ENCODE peak calls at places on chromosomes 7 and 10, in five cellular contexts. One of them, this sample, is unnamed.

GRCh38 chr10:103244663-103245271 is 920 bp upstream of the RPEL1 start:
- DNase-seq in LoVo: peak; percentile 66
- DNase-seq in stimulated activated CD8-positive, alpha-beta memory T cell treated with anti-CD3 and anti-CD28 coated beads, Interleukin-15, amount 100 ng/mL, for 24 hours: peak; percentile 6
- DNase-seq in HT1080: peak; percentile 74
- DNase-seq in NCI-H1092 treated with DMSO at 0.1 percent for 48 hours: peak; percentile 29
- DNase-seq in this sample: peak; percentile 59

GRCh38 chr10:121490906-121491519 is 107.2 kb downstream of the FGFR2 start:
- DNase-seq in HT1080: no peak
- DNase-seq in NCI-H1092 treated with DMSO at 0.1 percent for 48 hours: no peak
- DNase-seq in LoVo: no peak
- DNase-seq in stimulated activated CD8-positive, alpha-beta memory T cell treated with anti-CD3 and anti-CD28 coated beads, Interleukin-15, amount 100 ng/mL, for 24 hours: no peak
- DNase-seq in this sample: no peak

GRCh38 chr7:122423591-122423990 is 119.0 kb upstream of the FEZF1 start:
- DNase-seq in LoVo: no peak
- DNase-seq in NCI-H1092 treated with DMSO at 0.1 percent for 48 hours: no peak
- DNase-seq in HT1080: no peak
- DNase-seq in stimulated activated CD8-positive, alpha-beta memory T cell treated with anti-CD3 and anti-CD28 coated beads, Interleukin-15, amount 100 ng/mL, for 24 hours: no peak
- DNase-seq in this sample: no peak

GRCh38 chr7:70380315-70381027 is 751.5 kb upstream of the GALNT17 start:
- DNase-seq in HT1080: peak; percentile 6
- DNase-seq in NCI-H1092 treated with DMSO at 0.1 percent for 48 hours: no peak
- DNase-seq in LoVo: no peak
- DNase-seq in stimulated activated CD8-positive, alpha-beta memory T cell treated with anti-CD3 and anti-CD28 coated beads, Interleukin-15, amount 100 ng/mL, for 24 hours: no peak
- DNase-seq in this sample: no peak

GRCh38 chr10:78769526-78769925 is 299.2 kb upstream of the ZMIZ1 start:
- DNase-seq in stimulated activated CD8-positive, alpha-beta memory T cell treated with anti-CD3 and anti-CD28 coated beads, Interleukin-15, amount 100 ng/mL, for 24 hours: no peak
- DNase-seq in NCI-H1092 treated with DMSO at 0.1 percent for 48 hours: no peak
- DNase-seq in HT1080: no peak
- DNase-seq in LoVo: no peak
- DNase-seq in this sample: no peak

GRCh38 chr7:114414151-114415053 is at the start of gene FOXP2:
- DNase-seq in NCI-H1092 treated with DMSO at 0.1 percent for 48 hours: peak; percentile 74
- DNase-seq in stimulated activated CD8-positive, alpha-beta memory T cell treated with anti-CD3 and anti-CD28 coated beads, Interleukin-15, amount 100 ng/mL, for 24 hours: no peak
- DNase-seq in HT1080: no peak
- DNase-seq in LoVo: peak; percentile 27
- DNase-seq in this sample: no peak

GRCh38 chr10:63206997-63207952 is 74.1 kb downstream of the NRBF2 start:
- DNase-seq in NCI-H1092 treated with DMSO at 0.1 percent for 48 hours: no peak
- DNase-seq in stimulated activated CD8-positive, alpha-beta memory T cell treated with anti-CD3 and anti-CD28 coated beads, Interleukin-15, amount 100 ng/mL, for 24 hours: no peak
- DNase-seq in HT1080: no peak
- DNase-seq in LoVo: no peak
- DNase-seq in this sample: no peak

GRCh38 chr10:45370202-45370955 is 3.6 kb upstream of the ALOX5 start:
- DNase-seq in HT1080: no peak
- DNase-seq in LoVo: no peak
- DNase-seq in stimulated activated CD8-positive, alpha-beta memory T cell treated with anti-CD3 and anti-CD28 coated beads, Interleukin-15, amount 100 ng/mL, for 24 hours: no peak
- DNase-seq in NCI-H1092 treated with DMSO at 0.1 percent for 48 hours: no peak
- DNase-seq in this sample: no peak

GRCh38 chr10:49307921-49308320 is 9.0 kb downstream of the C10orf71 start:
- DNase-seq in LoVo: no peak
- DNase-seq in HT1080: no peak
- DNase-seq in NCI-H1092 treated with DMSO at 0.1 percent for 48 hours: no peak
- DNase-seq in stimulated activated CD8-positive, alpha-beta memory T cell treated with anti-CD3 and anti-CD28 coated beads, Interleukin-15, amount 100 ng/mL, for 24 hours: no peak
- DNase-seq in this sample: no peak

GRCh38 chr7:2838873-2839578 is 5.1 kb downstream of the GNA12 start:
- DNase-seq in NCI-H1092 treated with DMSO at 0.1 percent for 48 hours: no peak
- DNase-seq in stimulated activated CD8-positive, alpha-beta memory T cell treated with anti-CD3 and anti-CD28 coated beads, Interleukin-15, amount 100 ng/mL, for 24 hours: no peak
- DNase-seq in HT1080: no peak
- DNase-seq in LoVo: no peak
- DNase-seq in this sample: no peak

GRCh38 chr7:44638611-44639557 is 32.5 kb downstream of the OGDH start:
- DNase-seq in LoVo: peak; percentile 90
- DNase-seq in HT1080: peak; percentile 96
- DNase-seq in NCI-H1092 treated with DMSO at 0.1 percent for 48 hours: no peak
- DNase-seq in stimulated activated CD8-positive, alpha-beta memory T cell treated with anti-CD3 and anti-CD28 coated beads, Interleukin-15, amount 100 ng/mL, for 24 hours: peak; percentile 41
- DNase-seq in this sample: no peak

GRCh38 chr7:139776486-139777303 is 1.1 kb downstream of the HIPK2 start:
- DNase-seq in NCI-H1092 treated with DMSO at 0.1 percent for 48 hours: peak; percentile 77
- DNase-seq in HT1080: peak; percentile 23
- DNase-seq in LoVo: peak; percentile 52
- DNase-seq in stimulated activated CD8-positive, alpha-beta memory T cell treated with anti-CD3 and anti-CD28 coated beads, Interleukin-15, amount 100 ng/mL, for 24 hours: no peak
- DNase-seq in this sample: peak; percentile 48

GRCh38 chr10:11165591-11166543 is 148.2 kb downstream of the CELF2 start:
- DNase-seq in NCI-H1092 treated with DMSO at 0.1 percent for 48 hours: no peak
- DNase-seq in stimulated activated CD8-positive, alpha-beta memory T cell treated with anti-CD3 and anti-CD28 coated beads, Interleukin-15, amount 100 ng/mL, for 24 hours: no peak
- DNase-seq in HT1080: peak; percentile 60
- DNase-seq in LoVo: no peak
- DNase-seq in this sample: peak; percentile 58

GRCh38 chr7:133703547-133703946 is 423.6 kb upstream of the LRGUK start:
- DNase-seq in stimulated activated CD8-positive, alpha-beta memory T cell treated with anti-CD3 and anti-CD28 coated beads, Interleukin-15, amount 100 ng/mL, for 24 hours: no peak
- DNase-seq in HT1080: peak; percentile 72
- DNase-seq in NCI-H1092 treated with DMSO at 0.1 percent for 48 hours: no peak
- DNase-seq in LoVo: no peak
- DNase-seq in this sample: no peak

GRCh38 chr7:68547181-68547580 is 1051.1 kb upstream of the AUTS2 start:
- DNase-seq in stimulated activated CD8-positive, alpha-beta memory T cell treated with anti-CD3 and anti-CD28 coated beads, Interleukin-15, amount 100 ng/mL, for 24 hours: no peak
- DNase-seq in NCI-H1092 treated with DMSO at 0.1 percent for 48 hours: no peak
- DNase-seq in LoVo: no peak
- DNase-seq in HT1080: no peak
- DNase-seq in this sample: no peak

GRCh38 chr7:4406288-4407058 is 275.6 kb upstream of the FOXK1 start:
- DNase-seq in stimulated activated CD8-positive, alpha-beta memory T cell treated with anti-CD3 and anti-CD28 coated beads, Interleukin-15, amount 100 ng/mL, for 24 hours: no peak
- DNase-seq in HT1080: peak; percentile 10
- DNase-seq in LoVo: no peak
- DNase-seq in NCI-H1092 treated with DMSO at 0.1 percent for 48 hours: no peak
- DNase-seq in this sample: no peak

GRCh38 chr10:79191951-79192676 is 123.3 kb downstream of the ZMIZ1 start:
- DNase-seq in NCI-H1092 treated with DMSO at 0.1 percent for 48 hours: no peak
- DNase-seq in stimulated activated CD8-positive, alpha-beta memory T cell treated with anti-CD3 and anti-CD28 coated beads, Interleukin-15, amount 100 ng/mL, for 24 hours: no peak
- DNase-seq in LoVo: no peak
- DNase-seq in HT1080: no peak
- DNase-seq in this sample: no peak

GRCh38 chr10:75407716-75408511 is 6.3 kb upstream of the ZNF503 start:
- DNase-seq in NCI-H1092 treated with DMSO at 0.1 percent for 48 hours: no peak
- DNase-seq in stimulated activated CD8-positive, alpha-beta memory T cell treated with anti-CD3 and anti-CD28 coated beads, Interleukin-15, amount 100 ng/mL, for 24 hours: no peak
- DNase-seq in HT1080: no peak
- DNase-seq in LoVo: no peak
- DNase-seq in this sample: peak; percentile 39

GRCh38 chr10:14056545-14057332 is 274.0 kb downstream of the FRMD4A start:
- DNase-seq in NCI-H1092 treated with DMSO at 0.1 percent for 48 hours: peak; percentile 75
- DNase-seq in stimulated activated CD8-positive, alpha-beta memory T cell treated with anti-CD3 and anti-CD28 coated beads, Interleukin-15, amount 100 ng/mL, for 24 hours: no peak
- DNase-seq in LoVo: no peak
- DNase-seq in HT1080: no peak
- DNase-seq in this sample: no peak

GRCh38 chr7:80875537-80876120 is 43.2 kb downstream of the SEMA3C start:
- DNase-seq in stimulated activated CD8-positive, alpha-beta memory T cell treated with anti-CD3 and anti-CD28 coated beads, Interleukin-15, amount 100 ng/mL, for 24 hours: no peak
- DNase-seq in LoVo: no peak
- DNase-seq in NCI-H1092 treated with DMSO at 0.1 percent for 48 hours: no peak
- DNase-seq in HT1080: no peak
- DNase-seq in this sample: no peak

GRCh38 chr7:36141850-36142249 is 11.2 kb upstream of the EEPD1 start:
- DNase-seq in stimulated activated CD8-positive, alpha-beta memory T cell treated with anti-CD3 and anti-CD28 coated beads, Interleukin-15, amount 100 ng/mL, for 24 hours: no peak
- DNase-seq in LoVo: no peak
- DNase-seq in NCI-H1092 treated with DMSO at 0.1 percent for 48 hours: no peak
- DNase-seq in HT1080: no peak
- DNase-seq in this sample: no peak

GRCh38 chr10:132963430-132963960 is 21.1 kb upstream of the CFAP46 start:
- DNase-seq in HT1080: no peak
- DNase-seq in NCI-H1092 treated with DMSO at 0.1 percent for 48 hours: no peak
- DNase-seq in stimulated activated CD8-positive, alpha-beta memory T cell treated with anti-CD3 and anti-CD28 coated beads, Interleukin-15, amount 100 ng/mL, for 24 hours: no peak
- DNase-seq in LoVo: no peak
- DNase-seq in this sample: no peak

GRCh38 chr10:818010-818409 is 113.5 kb downstream of the LARP4B start:
- DNase-seq in HT1080: no peak
- DNase-seq in LoVo: no peak
- DNase-seq in NCI-H1092 treated with DMSO at 0.1 percent for 48 hours: no peak
- DNase-seq in stimulated activated CD8-positive, alpha-beta memory T cell treated with anti-CD3 and anti-CD28 coated beads, Interleukin-15, amount 100 ng/mL, for 24 hours: no peak
- DNase-seq in this sample: no peak

GRCh38 chr10:45809829-45810228 is 37.5 kb downstream of the AGAP4 start:
- DNase-seq in HT1080: peak; percentile 11
- DNase-seq in NCI-H1092 treated with DMSO at 0.1 percent for 48 hours: no peak
- DNase-seq in stimulated activated CD8-positive, alpha-beta memory T cell treated with anti-CD3 and anti-CD28 coated beads, Interleukin-15, amount 100 ng/mL, for 24 hours: no peak
- DNase-seq in LoVo: no peak
- DNase-seq in this sample: no peak

GRCh38 chr10:43064331-43065075 is 12.4 kb upstream of the RET start:
- DNase-seq in stimulated activated CD8-positive, alpha-beta memory T cell treated with anti-CD3 and anti-CD28 coated beads, Interleukin-15, amount 100 ng/mL, for 24 hours: no peak
- DNase-seq in LoVo: no peak
- DNase-seq in HT1080: no peak
- DNase-seq in NCI-H1092 treated with DMSO at 0.1 percent for 48 hours: no peak
- DNase-seq in this sample: no peak

GRCh38 chr7:41720886-41721285 is 18.0 kb upstream of the INHBA start:
- DNase-seq in stimulated activated CD8-positive, alpha-beta memory T cell treated with anti-CD3 and anti-CD28 coated beads, Interleukin-15, amount 100 ng/mL, for 24 hours: no peak
- DNase-seq in LoVo: no peak
- DNase-seq in NCI-H1092 treated with DMSO at 0.1 percent for 48 hours: no peak
- DNase-seq in HT1080: no peak
- DNase-seq in this sample: no peak

GRCh38 chr10:12727832-12728215 is 273.7 kb downstream of the CCDC3 start:
- DNase-seq in NCI-H1092 treated with DMSO at 0.1 percent for 48 hours: no peak
- DNase-seq in LoVo: peak; percentile 33
- DNase-seq in HT1080: peak; percentile 34
- DNase-seq in stimulated activated CD8-positive, alpha-beta memory T cell treated with anti-CD3 and anti-CD28 coated beads, Interleukin-15, amount 100 ng/mL, for 24 hours: no peak
- DNase-seq in this sample: no peak

GRCh38 chr10:113882240-113882639 is 27.8 kb downstream of the NHLRC2 start:
- DNase-seq in HT1080: peak; percentile 22
- DNase-seq in NCI-H1092 treated with DMSO at 0.1 percent for 48 hours: no peak
- DNase-seq in LoVo: no peak
- DNase-seq in stimulated activated CD8-positive, alpha-beta memory T cell treated with anti-CD3 and anti-CD28 coated beads, Interleukin-15, amount 100 ng/mL, for 24 hours: no peak
- DNase-seq in this sample: no peak

GRCh38 chr7:85186083-85186520 is 754 bp downstream of the SEMA3D start:
- DNase-seq in LoVo: no peak
- DNase-seq in NCI-H1092 treated with DMSO at 0.1 percent for 48 hours: peak; percentile 37
- DNase-seq in stimulated activated CD8-positive, alpha-beta memory T cell treated with anti-CD3 and anti-CD28 coated beads, Interleukin-15, amount 100 ng/mL, for 24 hours: no peak
- DNase-seq in HT1080: peak; percentile 64
- DNase-seq in this sample: peak; percentile 23

GRCh38 chr10:42990016-42990720 is 86.7 kb upstream of the RET start:
- DNase-seq in LoVo: no peak
- DNase-seq in HT1080: no peak
- DNase-seq in stimulated activated CD8-positive, alpha-beta memory T cell treated with anti-CD3 and anti-CD28 coated beads, Interleukin-15, amount 100 ng/mL, for 24 hours: no peak
- DNase-seq in NCI-H1092 treated with DMSO at 0.1 percent for 48 hours: no peak
- DNase-seq in this sample: no peak

GRCh38 chr10:116870949-116871348 is 21.6 kb downstream of the ENO4 start:
- DNase-seq in LoVo: no peak
- DNase-seq in stimulated activated CD8-positive, alpha-beta memory T cell treated with anti-CD3 and anti-CD28 coated beads, Interleukin-15, amount 100 ng/mL, for 24 hours: no peak
- DNase-seq in NCI-H1092 treated with DMSO at 0.1 percent for 48 hours: no peak
- DNase-seq in HT1080: no peak
- DNase-seq in this sample: no peak

GRCh38 chr7:16627236-16627635 is 18.3 kb downstream of the ANKMY2 start:
- DNase-seq in stimulated activated CD8-positive, alpha-beta memory T cell treated with anti-CD3 and anti-CD28 coated beads, Interleukin-15, amount 100 ng/mL, for 24 hours: no peak
- DNase-seq in HT1080: no peak
- DNase-seq in NCI-H1092 treated with DMSO at 0.1 percent for 48 hours: no peak
- DNase-seq in LoVo: no peak
- DNase-seq in this sample: no peak

GRCh38 chr7:923108-924041 is 31.1 kb downstream of the ADAP1 start:
- DNase-seq in NCI-H1092 treated with DMSO at 0.1 percent for 48 hours: no peak
- DNase-seq in LoVo: no peak
- DNase-seq in HT1080: peak; percentile 81
- DNase-seq in stimulated activated CD8-positive, alpha-beta memory T cell treated with anti-CD3 and anti-CD28 coated beads, Interleukin-15, amount 100 ng/mL, for 24 hours: peak; percentile 59
- DNase-seq in this sample: peak; percentile 52

This sample was measured in mesothelial cell of epicardium.